ENCODE peak calls at places on chromosomes 6 and 20, in eight cellular contexts. F is neural crest cell, Z is BE2C, H is mucosa of descending colon, N is fibroblast of the aortic adventitia, G is prostate gland, C is neural progenitor cell, R is tibial nerve. W is an unnamed sample.

GRCh38 chr6:170232186-170233002 is 58.5 kb downstream of the DLL1 start:
- DNase-seq in H (peak; percentile 27), C (no peak), Z (no peak), G (no peak), N (peak; percentile 10), F (no peak), R (no peak), W (no peak)

GRCh38 chr6:50180646-50181045 is 130.9 kb upstream of the DEFB112 start:
- DNase-seq in G (no peak), R (no peak), C (no peak), H (no peak), F (no peak), Z (no peak), N (no peak), W (no peak)

GRCh38 chr20:32737371-32738223 is 5.7 kb downstream of the COMMD7 start:
- DNase-seq in G (no peak), Z (no peak), H (no peak), F (no peak), C (no peak), N (peak; percentile 87), R (no peak), W (no peak)

GRCh38 chr20:50735813-50736212 is 4.4 kb downstream of the PARD6B start:
- DNase-seq in N (no peak), F (no peak), Z (no peak), R (no peak), G (no peak), H (no peak), C (no peak), W (no peak)

GRCh38 chr6:108330806-108331205 is 36.0 kb downstream of the AFG1L start:
- DNase-seq in Z (no peak), N (no peak), H (no peak), F (no peak), R (no peak), G (no peak), C (no peak), W (no peak)

GRCh38 chr6:153131037-153131981 is at the start of gene RGS17:
- DNase-seq in G (peak; percentile 38), R (no peak), Z (peak; percentile 87), F (peak; percentile 60), H (peak; percentile 54), N (peak; percentile 72), C (peak; percentile 94), W (peak; percentile 71)

GRCh38 chr20:32158943-32159660 is 48.4 kb downstream of the PLAGL2 start:
- DNase-seq in H (no peak), C (no peak), G (no peak), Z (no peak), F (no peak), N (no peak), R (no peak), W (no peak)

GRCh38 chr6:158686791-158687381 is 37.0 kb downstream of the SYTL3 start:
- DNase-seq in N (no peak), H (no peak), C (no peak), G (no peak), F (no peak), Z (no peak), R (no peak), W (peak; percentile 10)

GRCh38 chr6:21033575-21034026 is 499.3 kb downstream of the CDKAL1 start:
- DNase-seq in H (no peak), N (peak; percentile 95), R (peak; percentile 18), C (no peak), G (peak; percentile 30), F (no peak), Z (peak; percentile 53), W (no peak)

GRCh38 chr20:49814057-49814675 is 1.5 kb downstream of the SLC9A8 start:
- DNase-seq in C (no peak), G (no peak), Z (no peak), H (no peak), R (no peak), F (no peak), N (no peak), W (no peak)

GRCh38 chr6:30494275-30494990 is 5.1 kb downstream of the HLA-E start:
- DNase-seq in G (no peak), Z (no peak), N (no peak), R (no peak), C (no peak), H (no peak), F (no peak), W (no peak)

GRCh38 chr6:11270030-11271027 is 37.9 kb upstream of the NEDD9 start:
- DNase-seq in F (no peak), N (peak; percentile 42), R (no peak), H (no peak), G (no peak), C (no peak), Z (peak; percentile 23), W (no peak)

GRCh38 chr20:38842558-38842981 is 37.1 kb downstream of the PPP1R16B start:
- DNase-seq in C (no peak), F (no peak), G (no peak), H (peak; percentile 84), Z (no peak), R (no peak), N (no peak), W (no peak)

GRCh38 chr6:45663181-45664180 is 285.7 kb upstream of the SUPT3H start:
- DNase-seq in H (no peak), F (peak; percentile 44), C (peak; percentile 73), N (peak; percentile 42), G (no peak), R (no peak), Z (no peak), W (no peak)

GRCh38 chr20:6057704-6058103 is 3.8 kb upstream of the LRRN4 start:
- DNase-seq in N (no peak), H (no peak), G (no peak), F (no peak), C (no peak), R (no peak), Z (no peak), W (no peak)

GRCh38 chr20:6055161-6055783 is 1.4 kb upstream of the LRRN4 start:
- DNase-seq in N (no peak), Z (peak; percentile 51), G (no peak), C (no peak), F (no peak), H (no peak), R (no peak), W (no peak)

GRCh38 chr20:6053776-6054688 is at the start of gene LRRN4:
- DNase-seq in R (no peak), Z (no peak), N (peak; percentile 58), G (no peak), C (peak; percentile 25), H (no peak), F (no peak), W (peak; percentile 67)

GRCh38 chr20:6057139-6057538 is 3.3 kb upstream of the LRRN4 start:
- DNase-seq in G (no peak), F (no peak), Z (no peak), R (no peak), C (no peak), N (no peak), H (no peak), W (no peak)

GRCh38 chr20:6055981-6056569 is 2.2 kb upstream of the LRRN4 start:
- DNase-seq in G (no peak), R (no peak), N (no peak), H (no peak), F (no peak), C (no peak), Z (no peak), W (no peak)
- TF ChIP-seq CTCF in G (no peak), R (no peak), N (no peak), H (no peak), F (no peak), C (no peak), Z (no peak), W (no peak)

GRCh38 chr20:17202668-17203067 is 24.2 kb upstream of the PCSK2 start:
- DNase-seq in F (peak; percentile 2), N (no peak), G (no peak), R (no peak), H (no peak), Z (no peak), C (peak; percentile 78), W (no peak)
- TF ChIP-seq CTCF in F (no peak), N (no peak), G (no peak), R (no peak), H (no peak), Z (no peak), C (no peak), W (no peak)

DNA sequence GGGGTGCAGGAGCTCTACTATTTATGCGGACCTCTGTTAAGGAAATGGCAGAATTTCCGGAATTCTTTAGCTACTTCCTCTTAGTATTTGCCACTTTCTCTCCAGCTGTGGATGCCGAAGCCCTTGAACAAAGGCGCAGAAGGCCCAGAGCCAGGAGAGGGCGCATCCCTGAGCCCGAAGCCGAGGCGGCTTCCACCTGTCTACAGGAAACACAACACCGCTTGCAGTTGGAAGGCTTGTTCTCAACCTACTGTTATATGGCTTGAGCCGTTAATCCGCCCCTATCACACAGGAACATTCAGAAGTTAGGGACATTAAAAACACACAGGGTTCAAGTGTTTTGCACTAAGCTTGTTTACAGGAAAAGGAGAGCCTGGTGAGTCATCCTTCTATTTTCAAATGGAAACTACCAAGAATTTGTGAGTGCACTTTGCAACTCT is 417.1 kb downstream of the BCKDHB start:
- DNase-seq in N (peak; percentile 11), Z (no peak), F (no peak), H (peak; percentile 41), C (peak; percentile 81), G (no peak), R (no peak), W (peak; percentile 58)
- TF ChIP-seq CTCF in N (no peak), Z (peak; percentile 11), F (no peak), H (no peak), C (peak; percentile 61), G (no peak), R (no peak), W (no peak)

DNA sequence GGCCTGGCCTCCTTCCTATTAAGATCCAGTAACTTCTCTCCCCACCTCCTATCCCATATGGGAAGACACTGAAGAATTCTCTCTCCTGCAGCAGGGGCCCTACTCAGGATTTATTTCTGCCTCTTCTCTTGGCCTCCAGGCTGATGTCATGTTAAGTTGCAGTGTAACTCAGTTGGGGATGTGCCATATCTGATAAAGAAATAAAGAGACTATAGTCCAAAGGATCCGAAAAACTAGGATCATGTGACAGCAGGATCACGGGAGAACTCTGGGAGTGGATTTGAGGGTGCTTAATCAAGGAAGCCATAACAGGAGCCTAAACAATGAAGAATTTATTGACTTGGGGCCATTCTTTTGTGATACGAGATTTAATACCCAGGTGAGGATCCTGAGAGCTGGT is 38.5 kb upstream of the TGM6 start:
- DNase-seq in H (no peak), F (no peak), C (no peak), Z (no peak), G (no peak), N (no peak), R (no peak), W (no peak)
- TF ChIP-seq CTCF in H (no peak), F (no peak), C (no peak), Z (no peak), G (no peak), N (no peak), R (no peak), W (no peak)

DNA sequence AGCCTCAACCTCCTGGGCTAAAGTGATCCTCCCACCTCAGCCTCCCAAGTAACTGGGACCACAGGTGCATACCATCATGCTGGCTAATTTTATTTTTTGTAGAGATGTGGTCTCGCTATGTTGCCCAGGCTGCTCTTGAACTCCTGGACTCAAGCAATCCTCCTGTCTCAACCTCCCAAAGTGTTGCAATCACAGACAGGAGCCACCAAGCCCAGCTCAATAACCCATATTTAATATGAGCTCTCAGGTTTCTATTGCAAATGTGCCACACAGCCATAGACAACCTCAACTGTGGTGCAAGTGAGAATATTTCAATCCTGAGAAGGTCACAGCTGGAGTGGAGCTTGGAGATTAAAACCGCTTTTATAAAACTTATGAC is 14.4 kb downstream of the JPH2 start:
- DNase-seq in Z (no peak), G (no peak), R (no peak), C (no peak), N (no peak), F (no peak), H (no peak), W (no peak)
- TF ChIP-seq CTCF in Z (no peak), G (no peak), R (no peak), C (no peak), N (no peak), F (no peak), H (no peak), W (no peak)

W was measured in mesothelial cell of epicardium.